ENCODE peak calls at places on chromosomes 12 and 14, in four cellular contexts. H is ascending aorta, W is suprapubic skin, O is cardiac muscle cell. U is an unnamed sample.
A peak's percentile ranks its signal among the peaks of the same experiment; 100 is the strongest.

GRCh38 chr12:65640489-65640901 is 183.8 kb upstream of the HMGA2 start:
- DNase-seq in O (no peak), W (peak; percentile 71), H (no peak), U (no peak)

GRCh38 chr14:95490727-95491451 is 25.6 kb downstream of the SYNE3 start:
- DNase-seq in O (peak; percentile 38), H (no peak), W (no peak), U (no peak)

GRCh38 chr14:68687746-68688145 is 105.1 kb downstream of the ZFP36L1 start:
- DNase-seq in O (peak; percentile 52), H (no peak), W (no peak), U (no peak)

GRCh38 chr12:7915911-7916403 is 20.0 kb downstream of the SLC2A3 start:
- DNase-seq in H (no peak), O (peak; percentile 12), W (no peak), U (peak; percentile 67)

GRCh38 chr12:108643941-108644742 is 10.4 kb upstream of the SELPLG start:
- DNase-seq in O (no peak), W (peak; percentile 78), H (no peak), U (peak; percentile 85)

GRCh38 chr12:48510111-48510510 is 15.3 kb upstream of the OR8S1 start:
- DNase-seq in W (no peak), H (no peak), O (no peak), U (no peak)

GRCh38 chr12:91507754-91508153 is 325.1 kb upstream of the DCN start:
- DNase-seq in H (no peak), W (no peak), O (peak; percentile 8), U (no peak)

GRCh38 chr14:47438650-47439140 is 236.7 kb downstream of the MDGA2 start:
- DNase-seq in W (no peak), O (peak; percentile 0), H (no peak), U (no peak)

GRCh38 chr12:57529831-57530230 is 7.2 kb downstream of the MBD6 start:
- DNase-seq in W (no peak), O (peak; percentile 11), H (no peak), U (no peak)

GRCh38 chr12:108694812-108695278 is 36.5 kb downstream of the CORO1C start:
- DNase-seq in H (no peak), O (no peak), W (no peak), U (no peak)

GRCh38 chr14:59771577-59771976 is 99.0 kb downstream of the RTN1 start:
- DNase-seq in H (no peak), W (no peak), O (peak; percentile 84), U (no peak)

GRCh38 chr14:28375295-28375694 is 391.3 kb upstream of the FOXG1 start:
- DNase-seq in W (no peak), O (peak; percentile 79), H (no peak), U (no peak)

GRCh38 chr14:91752956-91753355 is 21.1 kb upstream of the CATSPERB start:
- DNase-seq in O (no peak), W (no peak), H (no peak), U (no peak)

GRCh38 chr12:86331012-86331411 is 74.8 kb upstream of the MGAT4C start:
- DNase-seq in H (no peak), W (no peak), O (no peak), U (no peak)

GRCh38 chr14:22271838-22272237 is 317.2 kb downstream of the DAD1 start:
- DNase-seq in H (no peak), W (no peak), O (no peak), U (no peak)

GRCh38 chr12:121214171-121214777 is 4.3 kb downstream of the P2RX4 start:
- DNase-seq in O (peak; percentile 78), H (no peak), W (no peak), U (no peak)

GRCh38 chr14:69708586-69709169 is 58.3 kb upstream of the SRSF5 start:
- DNase-seq in O (no peak), W (no peak), H (no peak), U (no peak)

GRCh38 chr12:66188584-66189475 is at the start of gene IRAK3:
- DNase-seq in H (peak; percentile 65), W (peak; percentile 96), O (peak; percentile 83), U (peak; percentile 92)

GRCh38 chr14:24784981-24785380 is 151.0 kb upstream of the GZMB start:
- DNase-seq in W (no peak), O (no peak), H (no peak), U (no peak)

GRCh38 chr14:81681466-81681865 is 147.8 kb upstream of the SEL1L start:
- DNase-seq in O (no peak), H (no peak), W (no peak), U (no peak)

GRCh38 chr14:81676395-81676794 is 142.7 kb upstream of the SEL1L start:
- DNase-seq in O (no peak), H (no peak), W (no peak), U (no peak)

GRCh38 chr14:81676879-81677278 is 143.2 kb upstream of the SEL1L start:
- DNase-seq in O (no peak), H (no peak), W (no peak), U (no peak)

GRCh38 chr14:81677736-81678135 is 144.1 kb upstream of the SEL1L start:
- DNase-seq in H (no peak), W (no peak), O (no peak), U (no peak)

DNA sequence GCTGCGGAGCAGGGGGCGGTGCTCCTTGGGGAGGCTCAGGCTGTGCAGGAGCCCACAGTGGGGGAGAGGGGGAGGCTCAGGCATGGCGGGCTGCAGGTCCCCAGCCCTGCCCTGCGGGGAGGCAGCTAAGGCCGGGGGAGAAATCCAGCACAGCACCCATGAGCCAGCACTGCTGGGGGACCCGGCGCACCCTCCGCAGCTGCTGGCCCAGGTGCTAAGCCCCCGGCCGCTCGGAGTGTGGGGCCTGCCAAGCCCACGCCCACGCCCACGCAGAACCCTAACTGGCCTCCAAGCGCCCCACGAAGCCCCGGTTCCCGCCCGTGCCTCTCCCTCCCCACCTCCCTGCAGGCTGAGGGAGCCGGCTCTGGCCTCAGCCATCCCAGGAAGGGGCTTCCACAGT is 145.6 kb upstream of the SEL1L start:
- DNase-seq in O (no peak), W (no peak), H (no peak), U (no peak)
- H3K27me3 ChIP-seq in O (no peaks in the 10 kb centered on the region), W (no peaks in the 10 kb centered on the region), H (no peaks in the 10 kb centered on the region), U (no peaks in the 10 kb centered on the region)

GRCh38 chr12:9040484-9041186 is 51.3 kb downstream of the KLRG1 start:
- DNase-seq in O (no peak), H (no peak), W (no peak), U (no peak)

GRCh38 chr12:9037431-9037830 is 48.1 kb downstream of the KLRG1 start:
- DNase-seq in O (no peak), H (no peak), W (no peak), U (no peak)

GRCh38 chr12:9039397-9039977 is 50.1 kb downstream of the KLRG1 start:
- DNase-seq in O (peak; percentile 58), W (no peak), H (no peak), U (no peak)

GRCh38 chr12:9043766-9044165 is 54.4 kb downstream of the KLRG1 start:
- DNase-seq in W (no peak), O (no peak), H (no peak), U (no peak)

GRCh38 chr12:9041321-9041720 is 52.0 kb downstream of the KLRG1 start:
- DNase-seq in O (peak; percentile 2), W (no peak), H (no peak), U (no peak)
- H3K27ac ChIP-seq in O (no peak overlapping the region), W (no peak overlapping the region), H (no peak overlapping the region), U (no peak overlapping the region)

DNA sequence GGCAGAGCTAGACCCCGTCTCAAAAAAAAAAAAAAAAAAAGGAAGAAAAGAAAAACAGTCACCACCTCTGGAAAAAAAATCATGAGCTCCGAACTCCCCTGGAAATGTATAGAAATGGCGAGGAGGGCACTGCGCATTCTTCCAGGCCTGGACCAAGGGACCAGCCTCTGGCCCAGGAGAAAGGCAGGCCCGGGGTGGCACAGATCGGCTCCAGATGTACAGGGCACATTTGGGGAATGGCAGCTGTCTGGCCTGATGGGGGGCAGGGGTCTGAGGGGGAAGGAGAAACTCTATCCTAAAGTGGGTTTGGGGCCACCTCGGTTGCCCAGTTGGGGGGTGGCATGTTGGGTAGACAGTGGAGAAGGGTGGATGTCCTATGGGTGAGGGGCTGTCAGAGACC is 46.0 kb upstream of the EML1 start:
- DNase-seq in H (no peak), O (no peak), W (no peak), U (no peak)
- H3K27me3 ChIP-seq in H (no peaks in the 10 kb centered on the region), O (peaks cover 76% of the 10 kb centered on the region), W (peaks cover 11% of the 10 kb centered on the region), U (no peaks in the 10 kb centered on the region)

DNA sequence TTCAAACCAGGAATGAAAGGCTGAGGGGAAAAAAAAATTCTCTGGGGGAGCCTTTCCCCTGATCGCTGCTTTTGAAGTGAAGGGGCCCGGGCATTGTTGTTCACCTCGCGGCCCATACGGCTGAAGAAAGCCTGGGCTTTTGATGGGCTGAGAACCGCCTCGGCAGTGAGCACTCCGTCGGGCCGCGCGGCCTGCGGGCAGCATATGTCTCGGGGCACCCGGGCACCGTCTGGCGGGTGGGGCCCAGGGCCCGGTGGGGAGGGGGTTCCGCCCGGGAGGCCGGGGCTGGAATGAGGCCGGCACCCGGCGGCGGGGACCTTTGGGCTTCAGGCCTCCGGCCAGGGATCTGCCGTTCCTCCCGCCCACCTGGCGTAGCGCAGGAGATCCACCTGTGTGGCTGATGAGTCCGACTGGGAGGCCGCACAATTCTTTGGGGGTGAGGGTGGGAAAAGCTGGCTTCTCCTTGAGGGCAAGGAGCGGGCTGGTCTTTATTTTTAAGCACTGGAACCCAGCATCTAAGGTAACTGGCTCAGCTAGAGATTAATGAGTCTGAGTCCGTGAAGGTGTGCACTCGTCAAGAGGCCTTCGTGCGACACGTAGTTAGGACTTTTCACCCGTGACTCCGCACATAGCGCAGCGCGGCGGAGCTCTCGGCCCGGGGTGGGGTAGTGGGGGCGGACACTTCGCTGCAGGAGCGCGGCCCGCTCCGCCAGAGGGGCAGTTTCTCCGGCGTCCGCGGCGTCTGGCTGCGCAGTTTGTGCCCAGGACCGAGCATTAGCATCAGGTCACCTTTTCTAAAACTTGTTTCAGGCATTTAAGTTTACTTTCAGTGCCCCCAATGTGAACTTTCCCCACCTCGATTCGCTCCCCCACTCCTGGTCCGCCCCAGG is 10.6 kb downstream of the FOXA1 start:
- DNase-seq in H (no peak), O (no peak), W (no peak), U (no peak)
- H3K27ac ChIP-seq in H (no peak overlapping the region), O (no peak overlapping the region), W (no peak overlapping the region), U (peak overlapping the region; percentile 65)

GRCh38 chr12:85274076-85274415 is 6.0 kb upstream of the ALX1 start:
- DNase-seq in W (no peak), H (no peak), O (no peak), U (no peak)
- H3K27me3 ChIP-seq in W (peaks cover 82% of the 10 kb centered on the region), H (peaks cover 9% of the 10 kb centered on the region), O (peaks cover 97% of the 10 kb centered on the region), U (peaks cover 68% of the 10 kb centered on the region)

DNA sequence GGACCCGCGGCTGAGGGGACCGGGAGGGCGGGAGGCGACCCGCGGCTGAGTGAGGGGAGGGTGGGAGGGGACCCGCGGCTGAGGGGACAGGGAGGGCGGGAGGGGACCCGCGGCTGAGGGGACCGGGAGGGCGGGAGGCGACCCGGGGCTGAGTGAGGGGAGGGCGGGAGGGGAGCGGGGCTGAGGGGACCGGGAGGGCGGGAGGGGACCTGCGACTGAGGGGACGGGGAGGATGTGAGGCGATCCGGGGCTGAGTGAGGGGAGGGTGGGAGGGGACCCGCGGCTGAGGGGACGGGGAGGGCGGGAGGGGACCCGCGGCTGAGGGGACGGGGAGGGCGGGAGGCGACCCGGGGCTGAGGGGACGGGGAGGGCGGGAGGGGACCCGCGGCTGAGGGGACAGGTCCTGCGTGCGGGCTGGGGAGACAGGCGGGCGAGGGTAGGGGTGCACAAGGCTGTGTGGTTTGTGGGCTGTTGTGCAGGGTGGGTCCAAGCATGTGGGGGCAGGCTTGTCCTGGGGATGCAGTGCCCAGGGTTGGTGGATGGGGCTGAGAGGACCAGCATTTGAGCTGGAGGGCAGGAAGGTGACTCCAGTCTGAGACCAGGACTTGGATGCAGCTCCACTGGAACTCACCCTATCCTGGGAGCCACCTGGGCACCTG is 9.2 kb downstream of the PLD4 start:
- DNase-seq in W (peak; percentile 70), O (no peak), H (no peak), U (no peak)
- H3K27ac ChIP-seq in W (no peak overlapping the region), O (no peak overlapping the region), H (no peak overlapping the region), U (no peak overlapping the region)

GRCh38 chr14:57435923-57436322 is 45.5 kb downstream of the NAA30 start:
- DNase-seq in H (no peak), O (no peak), W (no peak), U (no peak)
- H3K27me3 ChIP-seq in H (no peaks in the 10 kb centered on the region), O (no peaks in the 10 kb centered on the region), W (no peaks in the 10 kb centered on the region), U (no peaks in the 10 kb centered on the region)

U was measured in left lung.